ENCODE peak calls at places on chromosomes 4 and X, in four cellular contexts. C is breast epithelium, X is fibroblast of lung, T is OCI-LY7. R is an unnamed sample.

GRCh38 chr4:98919996-98920395 is 8.9 kb downstream of the EIF4E start:
- DNase-seq in X (peak), C (no peak), T (no peak), R (no peak)

GRCh38 chr4:175444512-175444911 is 367.6 kb downstream of the GPM6A start:
- DNase-seq in C (no peak), X (no peak), T (no peak), R (no peak)

GRCh38 chr4:77293426-77293825 is 136.4 kb downstream of the CCNG2 start:
- DNase-seq in T (no peak), X (no peak), C (no peak), R (no peak)

GRCh38 chrX:71163010-71163409 is 18.4 kb downstream of the NLGN3 start:
- DNase-seq in C (no peak), T (no peak), X (no peak), R (no peak)

GRCh38 chrX:111868726-111869638 is 7.0 kb upstream of the TRPC5OS start:
- DNase-seq in T (peak), X (no peak), C (no peak), R (no peak)

GRCh38 chr4:94515365-94515764 is 63.6 kb downstream of the PDLIM5 start:
- DNase-seq in T (no peak), C (no peak), X (no peak), R (no peak)

GRCh38 chr4:3313556-3314228 is 20.9 kb downstream of the RGS12 start:
- DNase-seq in X (no peak), C (no peak), T (no peak), R (no peak)

GRCh38 chrX:53483838-53484420 is 49.8 kb upstream of the HSD17B10 start:
- DNase-seq in X (peak), C (no peak), T (no peak), R (no peak)

GRCh38 chrX:106780664-106781377 is 21.7 kb upstream of the TBC1D8B start:
- DNase-seq in X (no peak), C (no peak), T (no peak), R (no peak)

GRCh38 chrX:42135583-42136228 is 212.4 kb upstream of the CASK start:
- DNase-seq in C (no peak), X (no peak), T (no peak), R (no peak)

GRCh38 chrX:17860179-17860780 is 818 bp downstream of the RAI2 start:
- DNase-seq in X (no peak), T (no peak), C (no peak), R (no peak)

GRCh38 chr4:24689212-24689611 is 104.9 kb upstream of the DHX15 start:
- DNase-seq in T (no peak), X (no peak), C (no peak), R (no peak)

GRCh38 chr4:74603186-74603585 is 158.2 kb downstream of the AREG start:
- DNase-seq in X (no peak), C (no peak), T (no peak), R (no peak)

GRCh38 chr4:142940614-142941013 is 94.5 kb upstream of the INPP4B start:
- DNase-seq in C (no peak), X (no peak), T (no peak), R (no peak)

GRCh38 chr4:80077639-80078038 is 4.6 kb upstream of the ANTXR2 start:
- DNase-seq in C (no peak), X (no peak), T (no peak), R (no peak)

GRCh38 chr4:48905363-48906015 is 1.1 kb downstream of the OCIAD2 start:
- DNase-seq in T (no peak), X (peak), C (no peak), R (no peak)
- TF ChIP-seq CTCF in T (peak), X (peak), C (no peak), R (peak)

GRCh38 chrX:76796311-76796710 is 368.8 kb downstream of the MAGEE1 start:
- DNase-seq in C (no peak), T (no peak), X (no peak), R (no peak)
- TF ChIP-seq CTCF in C (no peak), T (no peak), X (no peak), R (no peak)

DNA sequence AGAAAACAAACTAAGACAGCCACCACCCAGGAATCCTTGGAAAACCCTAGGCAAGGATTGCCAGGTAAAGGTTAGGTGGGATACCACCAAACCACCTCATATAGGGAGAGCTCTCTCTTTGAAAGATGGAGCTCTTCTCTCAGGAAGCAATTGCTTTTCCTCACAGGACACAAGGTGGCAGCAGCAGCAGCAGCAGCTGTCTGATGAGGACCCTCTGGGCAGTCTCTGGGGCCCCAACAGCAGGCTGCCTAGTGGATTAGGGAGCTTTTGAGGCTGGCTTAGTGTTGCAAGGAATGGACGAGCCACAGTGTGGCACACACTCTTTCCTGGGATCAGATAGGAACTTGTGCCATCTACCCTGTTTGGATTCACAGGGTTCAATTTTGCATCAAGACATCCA is 41.4 kb upstream of the CHRDL1 start:
- DNase-seq in X (no peak), T (no peak), C (no peak), R (no peak)
- TF ChIP-seq CTCF in X (no peak), T (peak), C (no peak), R (peak)

GRCh38 chr4:93152461-93152860 is 676.1 kb upstream of the ATOH1 start:
- DNase-seq in T (no peak), C (no peak), X (no peak), R (no peak)

DNA sequence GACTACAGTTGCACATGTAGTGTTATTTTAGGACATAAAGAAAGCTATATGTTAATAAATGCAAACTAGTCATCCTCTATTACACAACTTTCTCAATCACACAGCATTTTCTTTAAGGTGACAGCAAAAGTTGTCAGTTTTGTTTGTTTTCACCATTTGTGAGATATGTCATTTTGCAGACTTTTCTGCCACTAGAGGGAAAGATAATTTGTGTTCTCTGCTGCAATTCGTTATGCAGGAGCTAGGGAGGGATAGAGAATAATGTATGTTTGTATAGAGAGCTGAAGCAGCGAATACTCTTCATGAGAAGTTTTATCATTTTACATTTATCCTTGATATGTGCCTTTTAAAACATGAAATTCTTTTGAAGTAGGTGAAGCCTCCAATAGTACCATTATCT is 670.6 kb upstream of the ATOH1 start:
- DNase-seq in X (peak), C (no peak), T (no peak), R (no peak)
- TF ChIP-seq CTCF in X (peak), C (no peak), T (peak), R (peak)

DNA sequence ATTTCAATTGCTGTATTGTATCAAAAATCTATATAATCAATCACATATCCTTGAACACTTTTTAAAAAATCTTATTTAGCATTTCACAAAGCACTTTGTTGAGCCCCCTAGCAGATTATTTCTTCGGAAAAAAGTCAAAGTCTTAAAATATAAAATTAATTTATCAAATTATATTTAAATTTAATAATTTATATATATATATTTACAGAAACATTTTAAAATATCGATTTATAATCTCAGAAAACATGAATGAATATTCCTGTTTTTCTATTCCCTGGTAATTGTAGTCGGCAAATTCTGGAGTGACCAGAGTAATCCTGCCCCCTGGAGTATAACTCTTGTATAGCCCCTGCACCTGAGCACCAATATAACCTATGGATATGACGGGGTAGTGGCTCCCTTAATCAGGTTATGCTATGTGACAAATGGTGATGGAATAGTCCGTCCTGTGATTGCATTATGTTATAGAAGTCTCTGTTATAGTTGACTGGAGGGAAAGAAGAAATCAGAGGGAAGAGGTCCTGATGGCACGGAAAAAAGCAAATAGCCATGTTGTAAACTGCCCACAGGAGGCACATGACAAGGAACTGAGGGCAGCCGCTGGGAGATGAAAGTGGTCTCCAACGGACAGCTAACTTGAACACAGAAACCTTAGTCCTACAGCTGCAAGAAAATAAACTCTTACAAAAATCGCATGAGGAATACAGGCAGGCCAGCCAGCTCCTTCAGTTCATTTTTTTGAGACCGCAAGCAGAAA is 1092.3 kb downstream of the ARAP2 start:
- DNase-seq in X (no peak), C (no peak), T (peak), R (peak)
- TF ChIP-seq CTCF in X (no peak), C (no peak), T (peak), R (peak)

R was measured in neural crest cell.